ENCODE peak calls at places on chromosomes 5 and 9, in four cellular contexts. S is GM12878, D is WTC11, U is HepG2. R is an unnamed sample.

GRCh38 chr5:176573564-176574296 is 24.6 kb downstream of the CDHR2 start:
- DNase-seq in S (no peak), D (peak; percentile 88), U (peak; percentile 38), R (peak; percentile 84)

GRCh38 chr5:151855701-151856100 is 69.0 kb downstream of the GLRA1 start:
- DNase-seq in S (no peak), D (no peak), U (no peak), R (no peak)

GRCh38 chr9:20197976-20198685 is 409.3 kb upstream of the SLC24A2 start:
- DNase-seq in S (no peak), D (no peak), U (no peak), R (no peak)

GRCh38 chr5:132655821-132656773 is 1.9 kb upstream of the IL13 start:
- DNase-seq in S (no peak), D (peak; percentile 55), U (no peak), R (no peak)

GRCh38 chr9:13485068-13485596 is 205.6 kb upstream of the MPDZ start:
- DNase-seq in S (no peak), D (no peak), U (no peak), R (no peak)

GRCh38 chr5:81555865-81556264 is 161.9 kb upstream of the ACOT12 start:
- DNase-seq in S (no peak), D (no peak), U (no peak), R (no peak)

GRCh38 chr5:141808857-141809256 is 69.4 kb downstream of the PCDH1 start:
- DNase-seq in S (no peak), D (no peak), U (no peak), R (no peak)

GRCh38 chr9:80556631-80557030 is 984.9 kb downstream of the TLE4 start:
- DNase-seq in S (no peak), D (no peak), U (no peak), R (no peak)

GRCh38 chr5:87009146-87009545 is 258.5 kb upstream of the RASA1 start:
- DNase-seq in S (no peak), D (no peak), U (no peak), R (no peak)

GRCh38 chr9:6864102-6864501 is 106.3 kb downstream of the KDM4C start:
- DNase-seq in S (no peak), D (no peak), U (no peak), R (no peak)

GRCh38 chr9:15570769-15571168 is 17.9 kb downstream of the CCDC171 start:
- DNase-seq in S (no peak), D (no peak), U (no peak), R (no peak)

GRCh38 chr5:135155616-135156214 is 121.7 kb upstream of the PITX1 start:
- DNase-seq in S (no peak), D (no peak), U (no peak), R (no peak)

GRCh38 chr5:108639356-108639755 is 108.3 kb upstream of the FER start:
- DNase-seq in S (no peak), D (no peak), U (no peak), R (no peak)

GRCh38 chr9:36021968-36022367 is 14.7 kb upstream of the RECK start:
- DNase-seq in S (no peak), D (no peak), U (no peak), R (no peak)

GRCh38 chr5:179805529-179806249 is 977 bp downstream of the MGAT4B start:
- DNase-seq in S (no peak), D (peak; percentile 39), U (no peak), R (peak; percentile 77)

GRCh38 chr9:125021069-125021468 is 80.2 kb upstream of the GOLGA1 start:
- DNase-seq in S (no peak), D (no peak), U (no peak), R (no peak)

GRCh38 chr5:172403191-172403794 is 51.0 kb downstream of the SH3PXD2B start:
- DNase-seq in S (no peak), D (peak; percentile 42), U (no peak), R (no peak)

GRCh38 chr9:3241290-3241689 is 284.5 kb downstream of the RFX3 start:
- DNase-seq in S (no peak), D (no peak), U (no peak), R (no peak)

GRCh38 chr9:102986425-102986824 is 8.7 kb upstream of the CYLC2 start:
- DNase-seq in S (no peak), D (no peak), U (no peak), R (no peak)

GRCh38 chr5:174329738-174330137 is 284.2 kb downstream of the NSG2 start:
- DNase-seq in S (no peak), D (no peak), U (no peak), R (no peak)

GRCh38 chr5:43401827-43402226 is 10.4 kb downstream of the CCL28 start:
- DNase-seq in S (no peak), D (peak; percentile 20), U (peak; percentile 72), R (peak; percentile 69)

GRCh38 chr9:128102861-128103588 is 24.5 kb downstream of the PTGES2 start:
- DNase-seq in S (no peak), D (no peak), U (peak; percentile 94), R (no peak)

GRCh38 chr9:27467486-27467885 is 56.6 kb upstream of the IFNK start:
- DNase-seq in S (no peak), D (no peak), U (no peak), R (no peak)

GRCh38 chr9:5879419-5880181 is 11.1 kb upstream of the MLANA start:
- DNase-seq in S (no peak), D (no peak), U (peak; percentile 46), R (peak; percentile 47)

GRCh38 chr9:69932901-69933300 is 110.7 kb upstream of the MAMDC2 start:
- DNase-seq in S (no peak), D (peak; percentile 31), U (peak; percentile 36), R (peak; percentile 6)

GRCh38 chr5:54187694-54188093 is 122.7 kb downstream of the ARL15 start:
- DNase-seq in S (no peak), D (no peak), U (no peak), R (no peak)

GRCh38 chr9:110427497-110428104 is 89.9 kb upstream of the TXNDC8 start:
- DNase-seq in S (no peak), D (peak; percentile 77), U (peak; percentile 18), R (peak; percentile 66)

GRCh38 chr5:119417891-119418781 is 34.2 kb upstream of the HSD17B4 start:
- DNase-seq in S (no peak), D (no peak), U (no peak), R (no peak)

GRCh38 chr9:109926321-109926959 is 146.4 kb downstream of the PALM2AKAP2 start:
- DNase-seq in S (no peak), D (no peak), U (no peak), R (no peak)

GRCh38 chr9:88143179-88143578 is 4.9 kb upstream of the SPATA31C2 start:
- DNase-seq in S (no peak), D (no peak), U (no peak), R (no peak)

GRCh38 chr9:136754059-136754572 is 3.9 kb downstream of the LCN8 start:
- DNase-seq in S (no peak), D (no peak), U (no peak), R (no peak)

GRCh38 chr9:3525088-3525835 is 539 bp downstream of the RFX3 start:
- DNase-seq in S (no peak), D (peak; percentile 31), U (no peak), R (peak; percentile 26)

DNA sequence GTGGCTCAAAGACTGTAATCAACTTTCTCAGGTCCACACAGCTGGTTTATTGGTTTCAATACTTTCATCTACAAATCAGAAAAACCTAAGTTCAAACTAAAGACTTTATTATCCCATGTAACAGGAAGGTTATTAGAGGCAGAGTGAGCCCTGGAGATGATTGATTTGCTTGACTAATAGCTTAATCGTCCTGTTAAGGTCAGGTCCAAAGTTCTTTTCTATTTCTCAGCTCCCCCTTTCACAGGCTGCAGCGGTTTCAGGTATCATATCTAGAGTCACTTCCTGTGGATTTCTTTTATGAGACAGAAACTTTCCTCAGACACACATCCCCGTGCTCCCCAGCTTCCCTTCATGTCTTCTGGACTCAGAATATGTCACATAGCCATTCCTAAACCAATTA is 166.4 kb downstream of the PRELID2 start:
- DNase-seq in S (no peak), D (no peak), U (peak; percentile 17), R (no peak)
- TF ChIP-seq ATF2 in S (no peak), D (no peak), U (no peak), R (no peak)

GRCh38 chr5:147403659-147404640 is 105.9 kb downstream of the DPYSL3 start:
- DNase-seq in S (peak; percentile 63), D (no peak), U (no peak), R (no peak)

GRCh38 chr5:147407094-147407681 is 102.7 kb downstream of the DPYSL3 start:
- DNase-seq in S (no peak), D (no peak), U (no peak), R (no peak)

GRCh38 chr5:147406636-147407035 is 103.2 kb downstream of the DPYSL3 start:
- DNase-seq in S (no peak), D (no peak), U (no peak), R (no peak)

GRCh38 chr5:147400836-147401235 is 109.0 kb downstream of the DPYSL3 start:
- DNase-seq in S (no peak), D (no peak), U (no peak), R (no peak)

GRCh38 chr5:147404706-147405105 is 105.2 kb downstream of the DPYSL3 start:
- DNase-seq in S (peak; percentile 5), D (no peak), U (no peak), R (no peak)
- TF ChIP-seq CREM in S (no peak), D (no peak), U (no peak), R (no peak)

DNA sequence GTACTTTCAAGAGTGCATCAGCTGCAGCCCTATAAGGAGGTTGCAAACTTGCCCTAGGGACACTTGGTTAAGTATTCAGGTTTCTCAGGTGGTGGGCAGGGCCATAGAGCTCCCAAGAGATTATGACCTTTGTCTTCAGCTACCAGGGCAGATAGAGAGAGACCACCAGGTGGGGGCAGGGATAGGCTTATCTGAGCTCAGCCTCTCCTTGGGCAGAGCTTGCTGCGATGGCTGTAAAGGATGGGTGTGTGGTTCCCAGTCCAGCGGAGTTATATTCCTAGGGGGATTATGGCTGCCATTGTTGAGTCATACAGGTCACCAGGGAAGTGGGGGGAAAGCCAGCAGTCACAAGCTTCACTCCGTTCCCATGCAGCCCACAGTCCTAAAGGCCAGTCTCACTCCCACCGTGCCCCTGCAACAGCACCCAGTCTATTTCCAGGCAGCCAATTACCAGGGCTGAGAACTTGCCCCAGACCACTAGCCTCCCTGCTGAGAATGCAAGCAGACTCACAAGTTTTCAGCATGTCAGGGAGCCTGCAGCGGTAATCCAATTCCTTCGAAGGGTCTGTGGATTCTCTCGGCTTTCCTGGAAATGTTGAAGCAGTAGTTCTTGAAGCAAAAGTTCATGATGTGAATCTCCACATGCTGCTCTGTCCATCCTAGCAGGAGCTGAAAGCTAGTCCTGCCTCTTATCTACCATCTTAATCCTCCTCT is 151.5 kb downstream of the SLC12A2 start:
- DNase-seq in S (no peak), D (no peak), U (no peak), R (no peak)
- TF ChIP-seq ATF2 in S (no peak), D (no peak), U (no peak), R (no peak)

DNA sequence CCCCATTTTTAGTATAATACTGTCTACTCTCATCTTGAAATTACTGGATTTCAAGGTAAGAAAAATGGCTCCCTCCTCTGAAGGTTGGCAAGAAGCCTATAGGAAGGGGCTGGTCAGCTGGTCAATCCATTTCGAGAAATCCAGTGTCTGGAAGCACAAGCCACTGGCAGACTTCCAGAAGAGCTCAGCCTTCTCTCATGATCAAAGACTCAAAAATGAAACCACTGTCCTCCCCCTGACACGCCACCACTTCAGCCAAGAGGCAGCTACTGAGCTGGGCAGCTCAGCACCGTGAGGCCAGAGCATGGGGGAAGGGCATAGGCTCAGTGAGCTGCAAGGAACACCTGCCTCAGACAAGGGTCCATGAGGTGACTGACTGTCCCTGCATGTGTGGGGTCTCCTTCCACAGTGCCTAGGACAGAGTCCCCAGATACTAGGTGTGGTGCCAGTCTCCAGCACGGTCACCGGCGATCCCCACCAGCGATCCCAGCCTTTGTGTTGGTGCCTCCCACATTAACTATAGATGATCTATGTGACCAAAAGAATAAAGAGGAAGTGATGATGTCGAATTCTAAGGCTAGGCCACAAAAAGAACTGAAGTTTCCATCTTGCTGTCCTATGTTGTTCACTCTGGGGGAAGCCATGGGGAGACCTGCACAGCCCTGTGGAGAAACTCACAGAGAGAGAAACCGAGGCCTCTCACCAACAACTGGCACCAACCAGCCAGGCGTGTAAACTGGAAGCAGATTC is 100.1 kb upstream of the LRRTM2 start:
- DNase-seq in S (no peak), D (no peak), U (no peak), R (peak; percentile 34)
- TF ChIP-seq CREM in S (no peak), D (no peak), U (no peak), R (no peak)